ENCODE peak calls at places on chromosomes 7 and 10, in eight cellular contexts. B, W, V, H, P, L, Y and C are unnamed samples.

GRCh38 chr10:104208730-104209129 is 23.4 kb downstream of the CFAP43 start:
- DNase-seq in V (no peak), B (no peak), P (no peak), W (no peak), L (no peak), Y (no peak), H (no peak), C (no peak)

GRCh38 chr7:81173766-81174281 is 255.0 kb upstream of the SEMA3C start:
- DNase-seq in H (no peak), Y (peak; percentile 62), W (peak; percentile 53), P (no peak), V (no peak), B (no peak), L (no peak), C (no peak)

GRCh38 chr10:1171586-1171985 is 115.4 kb downstream of the WDR37 start:
- DNase-seq in Y (no peak), B (no peak), L (no peak), V (no peak), P (no peak), W (no peak), H (no peak), C (no peak)

GRCh38 chr10:34286136-34286739 is 528.9 kb downstream of the PARD3 start:
- DNase-seq in L (no peak), P (no peak), H (no peak), Y (no peak), W (no peak), V (no peak), B (no peak), C (no peak)

GRCh38 chr7:35261041-35261440 is 7.1 kb upstream of the TBX20 start:
- DNase-seq in V (no peak), W (no peak), Y (no peak), P (no peak), B (no peak), L (no peak), H (no peak), C (no peak)

GRCh38 chr7:100837099-100837836 is 9.9 kb upstream of the EPHB4 start:
- DNase-seq in Y (peak; percentile 67), V (peak; percentile 54), P (peak; percentile 84), B (peak; percentile 63), W (peak; percentile 77), H (peak; percentile 78), L (peak; percentile 57), C (peak; percentile 97)

GRCh38 chr10:128418819-128419218 is 292.6 kb upstream of the MKI67 start:
- DNase-seq in B (no peak), V (no peak), P (no peak), Y (no peak), L (no peak), H (no peak), W (no peak), C (no peak)

GRCh38 chr7:157782041-157782440 is 445.2 kb downstream of the DNAJB6 start:
- DNase-seq in B (no peak), W (no peak), P (no peak), Y (no peak), V (no peak), H (no peak), L (no peak), C (no peak)

GRCh38 chr7:47520408-47520807 is 61.5 kb downstream of the TNS3 start:
- DNase-seq in L (no peak), H (no peak), W (peak; percentile 55), P (no peak), B (no peak), V (no peak), Y (peak; percentile 82), C (peak; percentile 76)

GRCh38 chr10:14556285-14556956 is 218.3 kb downstream of the FAM107B start:
- DNase-seq in H (no peak), P (peak; percentile 23), B (peak; percentile 19), L (no peak), W (no peak), V (no peak), Y (no peak), C (no peak)